ENCODE peak calls at places on chromosomes 16 and 17, in seven cellular contexts. One of them, this sample, is unnamed.

GRCh38 chr16:12089492-12090161 is 113.1 kb downstream of the SNX29 start:
- DNase-seq in heart left ventricle: no peak
- DNase-seq in lower leg skin: no peak
- DNase-seq in BJ: no peak
- DNase-seq in epithelial cell of esophagus: peak; percentile 62
- DNase-seq in OCI-LY7: peak; percentile 63
- DNase-seq in endodermal cell: peak; percentile 86
- DNase-seq in this sample: no peak

GRCh38 chr16:48503779-48504178 is 106.2 kb downstream of the N4BP1 start:
- DNase-seq in heart left ventricle: peak; percentile 45
- DNase-seq in lower leg skin: peak; percentile 44
- DNase-seq in BJ: no peak
- DNase-seq in epithelial cell of esophagus: no peak
- DNase-seq in OCI-LY7: no peak
- DNase-seq in endodermal cell: no peak
- DNase-seq in this sample: no peak

GRCh38 chr17:34474706-34475105 is 104.7 kb upstream of the TMEM132E start:
- DNase-seq in heart left ventricle: no peak
- DNase-seq in lower leg skin: no peak
- DNase-seq in BJ: no peak
- DNase-seq in epithelial cell of esophagus: no peak
- DNase-seq in OCI-LY7: no peak
- DNase-seq in endodermal cell: peak; percentile 68
- DNase-seq in this sample: no peak

GRCh38 chr16:4534151-4534790 is 4.3 kb downstream of the CDIP1 start:
- DNase-seq in heart left ventricle: no peak
- DNase-seq in lower leg skin: no peak
- DNase-seq in BJ: no peak
- DNase-seq in epithelial cell of esophagus: no peak
- DNase-seq in OCI-LY7: no peak
- DNase-seq in endodermal cell: no peak
- DNase-seq in this sample: no peak

GRCh38 chr17:82956726-82957468 is 117.1 kb upstream of the ZNF750 start:
- DNase-seq in heart left ventricle: no peak
- DNase-seq in lower leg skin: no peak
- DNase-seq in BJ: no peak
- DNase-seq in epithelial cell of esophagus: no peak
- DNase-seq in OCI-LY7: no peak
- DNase-seq in endodermal cell: no peak
- DNase-seq in this sample: no peak

GRCh38 chr17:74768069-74768762 is 7.9 kb downstream of the NAT9 start:
- DNase-seq in heart left ventricle: peak; percentile 79
- DNase-seq in lower leg skin: no peak
- DNase-seq in BJ: no peak
- DNase-seq in epithelial cell of esophagus: no peak
- DNase-seq in OCI-LY7: no peak
- DNase-seq in endodermal cell: no peak
- DNase-seq in this sample: no peak

GRCh38 chr16:75074920-75075687 is 41.5 kb downstream of the LDHD start:
- DNase-seq in heart left ventricle: no peak
- DNase-seq in lower leg skin: peak; percentile 48
- DNase-seq in BJ: no peak
- DNase-seq in epithelial cell of esophagus: no peak
- DNase-seq in OCI-LY7: peak; percentile 88
- DNase-seq in endodermal cell: no peak
- DNase-seq in this sample: no peak

GRCh38 chr17:14198013-14198412 is 38.6 kb downstream of the CDRT15 start:
- DNase-seq in heart left ventricle: peak; percentile 49
- DNase-seq in lower leg skin: no peak
- DNase-seq in BJ: no peak
- DNase-seq in epithelial cell of esophagus: no peak
- DNase-seq in OCI-LY7: no peak
- DNase-seq in endodermal cell: peak; percentile 54
- DNase-seq in this sample: no peak

DNA sequence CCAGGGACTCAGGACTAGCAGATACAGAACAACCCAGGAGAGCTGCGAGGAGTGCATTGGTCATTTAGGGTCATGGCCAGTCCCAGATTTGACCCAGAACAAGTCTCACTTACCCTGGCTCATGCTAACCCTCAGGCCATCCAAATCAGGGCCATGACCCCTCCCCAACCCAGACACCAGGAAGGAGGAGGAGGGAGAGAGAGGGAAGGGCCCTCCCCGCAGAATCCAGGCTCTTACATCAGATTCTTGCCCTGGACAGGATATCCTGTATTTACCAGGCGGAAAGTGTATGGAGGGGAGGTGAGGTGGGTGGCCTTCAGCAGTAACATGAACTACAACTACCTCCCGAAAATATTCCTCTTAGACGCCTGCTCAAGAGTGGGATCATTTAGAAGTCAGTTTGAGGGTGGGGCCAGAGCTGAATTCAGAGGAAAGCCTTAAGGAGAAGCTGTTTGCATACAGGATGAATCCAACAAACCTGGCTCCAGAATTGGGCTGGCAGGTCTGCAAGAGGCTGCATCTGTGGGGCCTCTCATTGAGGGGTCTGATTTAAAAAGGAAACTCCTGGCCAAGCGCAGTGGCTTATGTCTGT is 2.1 kb downstream of the VAT1 start:
- DNase-seq in heart left ventricle: peak; percentile 41
- DNase-seq in lower leg skin: no peak
- DNase-seq in BJ: no peak
- DNase-seq in epithelial cell of esophagus: no peak
- DNase-seq in OCI-LY7: no peak
- DNase-seq in endodermal cell: peak; percentile 59
- DNase-seq in this sample: no peak
- H3K4me3 ChIP-seq in heart left ventricle: peak overlapping the region; percentile 90
- H3K4me3 ChIP-seq in lower leg skin: no peak overlapping the region
- H3K4me3 ChIP-seq in BJ: no peak overlapping the region
- H3K4me3 ChIP-seq in epithelial cell of esophagus: no peak overlapping the region
- H3K4me3 ChIP-seq in OCI-LY7: no peak overlapping the region
- H3K4me3 ChIP-seq in endodermal cell: peak overlapping the region; percentile 93
- H3K4me3 ChIP-seq in this sample: no peak overlapping the region

GRCh38 chr17:39455919-39456318 is 4.9 kb upstream of the MED1 start:
- DNase-seq in heart left ventricle: no peak
- DNase-seq in lower leg skin: no peak
- DNase-seq in BJ: no peak
- DNase-seq in epithelial cell of esophagus: no peak
- DNase-seq in OCI-LY7: no peak
- DNase-seq in endodermal cell: no peak
- DNase-seq in this sample: no peak

GRCh38 chr17:39461911-39462641 is 790 bp downstream of the CDK12 start:
- DNase-seq in heart left ventricle: peak; percentile 72
- DNase-seq in lower leg skin: peak; percentile 27
- DNase-seq in BJ: no peak
- DNase-seq in epithelial cell of esophagus: no peak
- DNase-seq in OCI-LY7: peak; percentile 25
- DNase-seq in endodermal cell: peak; percentile 89
- DNase-seq in this sample: no peak

GRCh38 chr17:39462644-39463375 is 1.5 kb downstream of the CDK12 start:
- DNase-seq in heart left ventricle: peak; percentile 24
- DNase-seq in lower leg skin: no peak
- DNase-seq in BJ: no peak
- DNase-seq in epithelial cell of esophagus: peak; percentile 15
- DNase-seq in OCI-LY7: peak; percentile 50
- DNase-seq in endodermal cell: peak; percentile 65
- DNase-seq in this sample: no peak

DNA sequence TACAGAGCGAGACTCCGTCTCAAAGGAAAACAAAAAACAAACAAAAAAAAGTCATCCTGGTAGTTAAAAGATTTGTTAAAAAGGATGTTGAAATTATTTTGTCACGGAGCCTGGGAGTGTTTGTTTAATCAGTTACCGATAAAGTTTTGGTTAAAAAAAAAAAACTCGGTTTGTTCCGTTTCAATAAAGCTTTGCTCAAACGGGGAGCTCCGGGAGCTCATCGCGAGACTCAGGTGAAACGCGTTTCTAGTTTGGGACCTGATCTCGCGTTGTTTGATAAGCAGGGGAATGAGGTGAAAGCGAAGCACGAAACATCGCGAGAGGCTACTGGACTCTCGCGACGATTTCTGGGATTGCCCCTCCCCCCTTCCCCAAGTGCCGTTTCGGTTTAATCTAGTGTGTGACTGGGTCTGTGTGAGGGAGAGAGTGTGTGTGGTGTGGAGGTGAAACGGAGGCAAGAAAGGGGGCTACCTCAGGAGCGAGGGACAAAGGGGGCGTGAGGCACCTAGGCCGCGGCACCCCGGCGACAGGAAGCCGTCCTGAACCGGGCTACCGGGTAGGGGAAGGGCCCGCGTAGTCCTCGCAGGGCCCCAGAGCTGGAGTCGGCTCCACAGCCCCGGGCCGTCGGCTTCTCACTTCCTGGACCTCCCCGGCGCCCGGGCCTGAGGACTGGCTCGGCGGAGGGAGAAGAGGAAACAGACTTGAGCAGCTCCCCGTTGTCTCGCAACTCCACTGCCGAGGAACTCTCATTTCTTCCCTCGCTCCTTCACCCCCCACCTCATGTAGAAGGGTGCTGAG is at the start of gene CDK12:
- DNase-seq in heart left ventricle: peak; percentile 96
- DNase-seq in lower leg skin: peak; percentile 98
- DNase-seq in BJ: peak; percentile 92
- DNase-seq in epithelial cell of esophagus: peak; percentile 99
- DNase-seq in OCI-LY7: peak; percentile 100
- DNase-seq in endodermal cell: peak; percentile 99
- DNase-seq in this sample: peak; percentile 91
- TF ChIP-seq CTCF in heart left ventricle: no peak
- TF ChIP-seq CTCF in lower leg skin: no peak
- TF ChIP-seq CTCF in BJ: no peak
- TF ChIP-seq CTCF in epithelial cell of esophagus: no peak
- TF ChIP-seq CTCF in OCI-LY7: no peak
- TF ChIP-seq CTCF in endodermal cell: no peak
- TF ChIP-seq CTCF in this sample: no peak

GRCh38 chr17:78667091-78667490 is 89.9 kb upstream of the DNAH17 start:
- DNase-seq in heart left ventricle: no peak
- DNase-seq in lower leg skin: no peak
- DNase-seq in BJ: no peak
- DNase-seq in epithelial cell of esophagus: no peak
- DNase-seq in OCI-LY7: no peak
- DNase-seq in endodermal cell: no peak
- DNase-seq in this sample: no peak

GRCh38 chr17:78664476-78665384 is 87.5 kb upstream of the DNAH17 start:
- DNase-seq in heart left ventricle: no peak
- DNase-seq in lower leg skin: no peak
- DNase-seq in BJ: no peak
- DNase-seq in epithelial cell of esophagus: peak; percentile 37
- DNase-seq in OCI-LY7: no peak
- DNase-seq in endodermal cell: no peak
- DNase-seq in this sample: no peak

GRCh38 chr17:78667741-78668640 is 90.8 kb upstream of the DNAH17 start:
- DNase-seq in heart left ventricle: no peak
- DNase-seq in lower leg skin: no peak
- DNase-seq in BJ: no peak
- DNase-seq in epithelial cell of esophagus: no peak
- DNase-seq in OCI-LY7: no peak
- DNase-seq in endodermal cell: no peak
- DNase-seq in this sample: no peak

GRCh38 chr17:78665952-78666920 is 89.0 kb upstream of the DNAH17 start:
- DNase-seq in heart left ventricle: peak; percentile 56
- DNase-seq in lower leg skin: no peak
- DNase-seq in BJ: no peak
- DNase-seq in epithelial cell of esophagus: peak; percentile 39
- DNase-seq in OCI-LY7: peak; percentile 45
- DNase-seq in endodermal cell: no peak
- DNase-seq in this sample: no peak

DNA sequence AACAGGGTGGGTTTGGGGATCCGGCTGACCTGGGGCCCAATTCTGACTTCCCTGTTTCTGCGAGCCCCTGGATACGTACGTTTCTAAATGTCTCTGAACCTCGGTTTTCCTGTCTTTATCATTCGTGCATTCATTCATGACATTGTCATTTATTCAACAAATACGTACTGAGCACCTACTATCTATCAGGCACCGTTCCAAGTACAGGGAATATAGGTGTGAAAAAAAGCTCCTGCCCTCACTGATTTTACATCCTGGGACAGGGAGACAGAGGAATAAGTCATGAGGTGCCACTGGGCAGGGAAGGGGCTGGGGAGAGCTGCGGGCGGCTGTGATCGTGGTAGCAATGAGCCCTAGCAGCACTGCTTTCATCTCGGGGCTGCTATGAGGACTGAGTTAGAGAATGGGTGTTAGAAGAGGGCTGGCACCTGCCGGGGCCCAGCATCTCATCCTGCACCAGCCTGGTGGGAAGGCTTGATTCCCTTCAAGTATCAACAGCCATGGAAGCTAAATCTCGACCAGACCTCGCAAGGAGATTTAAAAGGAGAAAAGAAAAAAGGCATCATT is 88.3 kb upstream of the DNAH17 start:
- DNase-seq in heart left ventricle: no peak
- DNase-seq in lower leg skin: no peak
- DNase-seq in BJ: no peak
- DNase-seq in epithelial cell of esophagus: no peak
- DNase-seq in OCI-LY7: no peak
- DNase-seq in endodermal cell: no peak
- DNase-seq in this sample: no peak
- H3K4me3 ChIP-seq in heart left ventricle: no peak overlapping the region
- H3K4me3 ChIP-seq in lower leg skin: no peak overlapping the region
- H3K4me3 ChIP-seq in BJ: no peak overlapping the region
- H3K4me3 ChIP-seq in epithelial cell of esophagus: no peak overlapping the region
- H3K4me3 ChIP-seq in OCI-LY7: no peak overlapping the region
- H3K4me3 ChIP-seq in endodermal cell: no peak overlapping the region
- H3K4me3 ChIP-seq in this sample: no peak overlapping the region

GRCh38 chr17:3549610-3550162 is 7.9 kb downstream of the TRPV3 start:
- DNase-seq in heart left ventricle: no peak
- DNase-seq in lower leg skin: no peak
- DNase-seq in BJ: no peak
- DNase-seq in epithelial cell of esophagus: no peak
- DNase-seq in OCI-LY7: no peak
- DNase-seq in endodermal cell: no peak
- DNase-seq in this sample: no peak

GRCh38 chr17:3554440-3554839 is 3.2 kb downstream of the TRPV3 start:
- DNase-seq in heart left ventricle: no peak
- DNase-seq in lower leg skin: no peak
- DNase-seq in BJ: no peak
- DNase-seq in epithelial cell of esophagus: no peak
- DNase-seq in OCI-LY7: no peak
- DNase-seq in endodermal cell: no peak
- DNase-seq in this sample: no peak

GRCh38 chr17:3552916-3553315 is 4.7 kb downstream of the TRPV3 start:
- DNase-seq in heart left ventricle: no peak
- DNase-seq in lower leg skin: no peak
- DNase-seq in BJ: no peak
- DNase-seq in epithelial cell of esophagus: no peak
- DNase-seq in OCI-LY7: no peak
- DNase-seq in endodermal cell: no peak
- DNase-seq in this sample: no peak

GRCh38 chr17:3553419-3554401 is 3.9 kb downstream of the TRPV3 start:
- DNase-seq in heart left ventricle: no peak
- DNase-seq in lower leg skin: no peak
- DNase-seq in BJ: no peak
- DNase-seq in epithelial cell of esophagus: no peak
- DNase-seq in OCI-LY7: no peak
- DNase-seq in endodermal cell: no peak
- DNase-seq in this sample: no peak

DNA sequence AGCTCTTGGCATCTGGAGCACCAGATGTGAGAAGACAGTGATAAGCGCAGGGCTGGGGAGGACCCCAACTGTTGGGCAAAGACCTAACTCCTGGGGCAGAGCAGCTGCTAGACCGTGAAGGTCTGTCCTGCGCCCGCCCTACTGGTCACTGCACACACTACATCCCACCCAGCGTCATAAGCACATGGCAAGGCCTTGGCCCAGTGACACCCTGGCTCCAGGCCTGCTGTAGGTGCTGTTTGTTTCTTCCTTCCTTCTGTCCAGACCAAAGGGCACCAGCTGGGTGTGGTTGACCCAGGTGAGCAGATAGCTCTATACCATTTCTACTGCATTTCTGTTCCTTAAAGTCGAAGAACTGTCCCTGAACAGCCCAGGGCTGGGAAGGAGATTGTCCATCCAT is 6.4 kb downstream of the TRPV3 start:
- DNase-seq in heart left ventricle: no peak
- DNase-seq in lower leg skin: no peak
- DNase-seq in BJ: no peak
- DNase-seq in epithelial cell of esophagus: no peak
- DNase-seq in OCI-LY7: no peak
- DNase-seq in endodermal cell: peak; percentile 73
- DNase-seq in this sample: no peak
- TF ChIP-seq CTCF in heart left ventricle: no peak
- TF ChIP-seq CTCF in lower leg skin: no peak
- TF ChIP-seq CTCF in BJ: no peak
- TF ChIP-seq CTCF in epithelial cell of esophagus: no peak
- TF ChIP-seq CTCF in OCI-LY7: no peak
- TF ChIP-seq CTCF in endodermal cell: peak; percentile 67
- TF ChIP-seq CTCF in this sample: no peak

This sample was measured in kidney epithelial cell.